ENCODE peak calls at places on chromosome 15, in six cellular contexts. One of them, this sample, is unnamed.
A peak's percentile ranks its signal among the peaks of the same experiment; 100 is the strongest.

GRCh38 chr15:74308643-74308945 is 58.9 kb downstream of the CYP11A1 start:
- DNase-seq in activated CD4-positive, alpha-beta T cell treated with anti-CD3 and anti-CD28 coated beads, Interleukin-2, amount 50 U/mL, for 48 hours: no peak
- DNase-seq in GM18507: no peak
- DNase-seq in stimulated activated CD8-positive, alpha-beta memory T cell treated with anti-CD3 and anti-CD28 coated beads, Interleukin-2, amount 100 ng/mL, for 48 hours: no peak
- DNase-seq in NCI-H2171 treated with DMSO at 0.1 percent for 48 hours: no peak
- DNase-seq in stimulated activated CD4-positive, alpha-beta T cell treated with anti-CD3 and anti-CD28 coated beads, TNF-alpha, amount 100 ng/mL, for 24 hours: no peak
- DNase-seq in this sample: no peak

GRCh38 chr15:68900032-68900431 is 30.3 kb upstream of the SPESP1 start:
- DNase-seq in activated CD4-positive, alpha-beta T cell treated with anti-CD3 and anti-CD28 coated beads, Interleukin-2, amount 50 U/mL, for 48 hours: no peak
- DNase-seq in GM18507: no peak
- DNase-seq in stimulated activated CD8-positive, alpha-beta memory T cell treated with anti-CD3 and anti-CD28 coated beads, Interleukin-2, amount 100 ng/mL, for 48 hours: no peak
- DNase-seq in NCI-H2171 treated with DMSO at 0.1 percent for 48 hours: no peak
- DNase-seq in stimulated activated CD4-positive, alpha-beta T cell treated with anti-CD3 and anti-CD28 coated beads, TNF-alpha, amount 100 ng/mL, for 24 hours: no peak
- DNase-seq in this sample: no peak

GRCh38 chr15:58486062-58486461 is 54.3 kb downstream of the LIPC start:
- DNase-seq in activated CD4-positive, alpha-beta T cell treated with anti-CD3 and anti-CD28 coated beads, Interleukin-2, amount 50 U/mL, for 48 hours: no peak
- DNase-seq in GM18507: no peak
- DNase-seq in stimulated activated CD8-positive, alpha-beta memory T cell treated with anti-CD3 and anti-CD28 coated beads, Interleukin-2, amount 100 ng/mL, for 48 hours: no peak
- DNase-seq in NCI-H2171 treated with DMSO at 0.1 percent for 48 hours: no peak
- DNase-seq in stimulated activated CD4-positive, alpha-beta T cell treated with anti-CD3 and anti-CD28 coated beads, TNF-alpha, amount 100 ng/mL, for 24 hours: no peak
- DNase-seq in this sample: no peak

GRCh38 chr15:37059051-37059450 is 41.3 kb downstream of the MEIS2 start:
- DNase-seq in activated CD4-positive, alpha-beta T cell treated with anti-CD3 and anti-CD28 coated beads, Interleukin-2, amount 50 U/mL, for 48 hours: no peak
- DNase-seq in GM18507: no peak
- DNase-seq in stimulated activated CD8-positive, alpha-beta memory T cell treated with anti-CD3 and anti-CD28 coated beads, Interleukin-2, amount 100 ng/mL, for 48 hours: no peak
- DNase-seq in NCI-H2171 treated with DMSO at 0.1 percent for 48 hours: no peak
- DNase-seq in stimulated activated CD4-positive, alpha-beta T cell treated with anti-CD3 and anti-CD28 coated beads, TNF-alpha, amount 100 ng/mL, for 24 hours: no peak
- DNase-seq in this sample: no peak

GRCh38 chr15:81940467-81941451 is 105.1 kb downstream of the MEX3B start:
- DNase-seq in activated CD4-positive, alpha-beta T cell treated with anti-CD3 and anti-CD28 coated beads, Interleukin-2, amount 50 U/mL, for 48 hours: no peak
- DNase-seq in GM18507: no peak
- DNase-seq in stimulated activated CD8-positive, alpha-beta memory T cell treated with anti-CD3 and anti-CD28 coated beads, Interleukin-2, amount 100 ng/mL, for 48 hours: no peak
- DNase-seq in NCI-H2171 treated with DMSO at 0.1 percent for 48 hours: no peak
- DNase-seq in stimulated activated CD4-positive, alpha-beta T cell treated with anti-CD3 and anti-CD28 coated beads, TNF-alpha, amount 100 ng/mL, for 24 hours: no peak
- DNase-seq in this sample: no peak

GRCh38 chr15:74955017-74955416 is 1.6 kb downstream of the RPP25 start:
- DNase-seq in activated CD4-positive, alpha-beta T cell treated with anti-CD3 and anti-CD28 coated beads, Interleukin-2, amount 50 U/mL, for 48 hours: no peak
- DNase-seq in GM18507: no peak
- DNase-seq in stimulated activated CD8-positive, alpha-beta memory T cell treated with anti-CD3 and anti-CD28 coated beads, Interleukin-2, amount 100 ng/mL, for 48 hours: no peak
- DNase-seq in NCI-H2171 treated with DMSO at 0.1 percent for 48 hours: no peak
- DNase-seq in stimulated activated CD4-positive, alpha-beta T cell treated with anti-CD3 and anti-CD28 coated beads, TNF-alpha, amount 100 ng/mL, for 24 hours: no peak
- DNase-seq in this sample: no peak

GRCh38 chr15:70236306-70237103 is 138.8 kb upstream of the TLE3 start:
- DNase-seq in activated CD4-positive, alpha-beta T cell treated with anti-CD3 and anti-CD28 coated beads, Interleukin-2, amount 50 U/mL, for 48 hours: no peak
- DNase-seq in GM18507: no peak
- DNase-seq in stimulated activated CD8-positive, alpha-beta memory T cell treated with anti-CD3 and anti-CD28 coated beads, Interleukin-2, amount 100 ng/mL, for 48 hours: no peak
- DNase-seq in NCI-H2171 treated with DMSO at 0.1 percent for 48 hours: no peak
- DNase-seq in stimulated activated CD4-positive, alpha-beta T cell treated with anti-CD3 and anti-CD28 coated beads, TNF-alpha, amount 100 ng/mL, for 24 hours: no peak
- DNase-seq in this sample: no peak

GRCh38 chr15:48940508-48940907 is 23.2 kb downstream of the SHC4 start:
- DNase-seq in activated CD4-positive, alpha-beta T cell treated with anti-CD3 and anti-CD28 coated beads, Interleukin-2, amount 50 U/mL, for 48 hours: no peak
- DNase-seq in GM18507: peak; percentile 25
- DNase-seq in stimulated activated CD8-positive, alpha-beta memory T cell treated with anti-CD3 and anti-CD28 coated beads, Interleukin-2, amount 100 ng/mL, for 48 hours: no peak
- DNase-seq in NCI-H2171 treated with DMSO at 0.1 percent for 48 hours: no peak
- DNase-seq in stimulated activated CD4-positive, alpha-beta T cell treated with anti-CD3 and anti-CD28 coated beads, TNF-alpha, amount 100 ng/mL, for 24 hours: no peak
- DNase-seq in this sample: no peak

GRCh38 chr15:80604583-80605506 is 90.3 kb upstream of the ABHD17C start:
- DNase-seq in activated CD4-positive, alpha-beta T cell treated with anti-CD3 and anti-CD28 coated beads, Interleukin-2, amount 50 U/mL, for 48 hours: no peak
- DNase-seq in GM18507: no peak
- DNase-seq in stimulated activated CD8-positive, alpha-beta memory T cell treated with anti-CD3 and anti-CD28 coated beads, Interleukin-2, amount 100 ng/mL, for 48 hours: no peak
- DNase-seq in NCI-H2171 treated with DMSO at 0.1 percent for 48 hours: no peak
- DNase-seq in stimulated activated CD4-positive, alpha-beta T cell treated with anti-CD3 and anti-CD28 coated beads, TNF-alpha, amount 100 ng/mL, for 24 hours: no peak
- DNase-seq in this sample: no peak

GRCh38 chr15:32943691-32944090 is 225.9 kb downstream of the GREM1 start:
- DNase-seq in activated CD4-positive, alpha-beta T cell treated with anti-CD3 and anti-CD28 coated beads, Interleukin-2, amount 50 U/mL, for 48 hours: no peak
- DNase-seq in GM18507: no peak
- DNase-seq in stimulated activated CD8-positive, alpha-beta memory T cell treated with anti-CD3 and anti-CD28 coated beads, Interleukin-2, amount 100 ng/mL, for 48 hours: no peak
- DNase-seq in NCI-H2171 treated with DMSO at 0.1 percent for 48 hours: no peak
- DNase-seq in stimulated activated CD4-positive, alpha-beta T cell treated with anti-CD3 and anti-CD28 coated beads, TNF-alpha, amount 100 ng/mL, for 24 hours: no peak
- DNase-seq in this sample: no peak

GRCh38 chr15:70761931-70762468 is 1.4 kb downstream of the UACA start:
- DNase-seq in activated CD4-positive, alpha-beta T cell treated with anti-CD3 and anti-CD28 coated beads, Interleukin-2, amount 50 U/mL, for 48 hours: no peak
- DNase-seq in GM18507: no peak
- DNase-seq in stimulated activated CD8-positive, alpha-beta memory T cell treated with anti-CD3 and anti-CD28 coated beads, Interleukin-2, amount 100 ng/mL, for 48 hours: no peak
- DNase-seq in NCI-H2171 treated with DMSO at 0.1 percent for 48 hours: no peak
- DNase-seq in stimulated activated CD4-positive, alpha-beta T cell treated with anti-CD3 and anti-CD28 coated beads, TNF-alpha, amount 100 ng/mL, for 24 hours: no peak
- DNase-seq in this sample: no peak

GRCh38 chr15:35547775-35548364 is 1.9 kb upstream of the DPH6 start:
- DNase-seq in activated CD4-positive, alpha-beta T cell treated with anti-CD3 and anti-CD28 coated beads, Interleukin-2, amount 50 U/mL, for 48 hours: no peak
- DNase-seq in GM18507: no peak
- DNase-seq in stimulated activated CD8-positive, alpha-beta memory T cell treated with anti-CD3 and anti-CD28 coated beads, Interleukin-2, amount 100 ng/mL, for 48 hours: no peak
- DNase-seq in NCI-H2171 treated with DMSO at 0.1 percent for 48 hours: no peak
- DNase-seq in stimulated activated CD4-positive, alpha-beta T cell treated with anti-CD3 and anti-CD28 coated beads, TNF-alpha, amount 100 ng/mL, for 24 hours: no peak
- DNase-seq in this sample: no peak

GRCh38 chr15:45376300-45376928 is 1.9 kb downstream of the GATM start:
- DNase-seq in activated CD4-positive, alpha-beta T cell treated with anti-CD3 and anti-CD28 coated beads, Interleukin-2, amount 50 U/mL, for 48 hours: no peak
- DNase-seq in GM18507: no peak
- DNase-seq in stimulated activated CD8-positive, alpha-beta memory T cell treated with anti-CD3 and anti-CD28 coated beads, Interleukin-2, amount 100 ng/mL, for 48 hours: no peak
- DNase-seq in NCI-H2171 treated with DMSO at 0.1 percent for 48 hours: no peak
- DNase-seq in stimulated activated CD4-positive, alpha-beta T cell treated with anti-CD3 and anti-CD28 coated beads, TNF-alpha, amount 100 ng/mL, for 24 hours: no peak
- DNase-seq in this sample: no peak

GRCh38 chr15:62740141-62741004 is 302.2 kb upstream of the TPM1 start:
- DNase-seq in activated CD4-positive, alpha-beta T cell treated with anti-CD3 and anti-CD28 coated beads, Interleukin-2, amount 50 U/mL, for 48 hours: no peak
- DNase-seq in GM18507: no peak
- DNase-seq in stimulated activated CD8-positive, alpha-beta memory T cell treated with anti-CD3 and anti-CD28 coated beads, Interleukin-2, amount 100 ng/mL, for 48 hours: no peak
- DNase-seq in NCI-H2171 treated with DMSO at 0.1 percent for 48 hours: no peak
- DNase-seq in stimulated activated CD4-positive, alpha-beta T cell treated with anti-CD3 and anti-CD28 coated beads, TNF-alpha, amount 100 ng/mL, for 24 hours: no peak
- DNase-seq in this sample: no peak

GRCh38 chr15:63015618-63016017 is 26.9 kb upstream of the TPM1 start:
- DNase-seq in activated CD4-positive, alpha-beta T cell treated with anti-CD3 and anti-CD28 coated beads, Interleukin-2, amount 50 U/mL, for 48 hours: no peak
- DNase-seq in GM18507: no peak
- DNase-seq in stimulated activated CD8-positive, alpha-beta memory T cell treated with anti-CD3 and anti-CD28 coated beads, Interleukin-2, amount 100 ng/mL, for 48 hours: no peak
- DNase-seq in NCI-H2171 treated with DMSO at 0.1 percent for 48 hours: no peak
- DNase-seq in stimulated activated CD4-positive, alpha-beta T cell treated with anti-CD3 and anti-CD28 coated beads, TNF-alpha, amount 100 ng/mL, for 24 hours: no peak
- DNase-seq in this sample: no peak

GRCh38 chr15:33089878-33090757 is 104.4 kb downstream of the FMN1 start:
- DNase-seq in activated CD4-positive, alpha-beta T cell treated with anti-CD3 and anti-CD28 coated beads, Interleukin-2, amount 50 U/mL, for 48 hours: no peak
- DNase-seq in GM18507: no peak
- DNase-seq in stimulated activated CD8-positive, alpha-beta memory T cell treated with anti-CD3 and anti-CD28 coated beads, Interleukin-2, amount 100 ng/mL, for 48 hours: no peak
- DNase-seq in NCI-H2171 treated with DMSO at 0.1 percent for 48 hours: peak; percentile 73
- DNase-seq in stimulated activated CD4-positive, alpha-beta T cell treated with anti-CD3 and anti-CD28 coated beads, TNF-alpha, amount 100 ng/mL, for 24 hours: no peak
- DNase-seq in this sample: no peak

This sample was measured in T-cell.